ENCODE peak calls at places on chromosomes 12 and 14, in ten cellular contexts. S is stimulated activated CD4-positive, alpha-beta T cell treated with anti-CD3 and anti-CD28 coated beads, Interleukin-15, amount 100 ng/mL, for 1 hour; Y is kidney tubule cell; U is T-helper 1 cell; W is stimulated activated effector memory CD8-positive, alpha-beta T cell treated with anti-CD3 and anti-CD28 coated beads, Interleukin-12 subunit alpha, Interleukin-12 subunit beta, amount 100 ng/mL, for 72 hours; P is left ventricle myocardium inferior; V is neuronal stem cell; J is Calu3; K is psoas muscle; Q is tibial artery. O is an unnamed sample.
A peak's percentile ranks its signal among the peaks of the same experiment; 100 is the strongest.

GRCh38 chr14:38291681-38292459 is 36.0 kb upstream of the CLEC14A start:
- DNase-seq in S (no peak), Y (no peak), U (no peak), W (no peak), P (no peak), V (no peak), J (no peak), K (no peak), Q (no peak), O (no peak)

GRCh38 chr12:6556857-6557256 is 1.0 kb upstream of the IFFO1 start:
- DNase-seq in S (no peak), Y (no peak), U (no peak), W (no peak), P (no peak), V (no peak), J (no peak), K (no peak), Q (no peak), O (no peak)

GRCh38 chr12:12350868-12351463 is 924 bp upstream of the MANSC1 start:
- DNase-seq in S (no peak), Y (peak; percentile 75), U (no peak), W (no peak), P (no peak), V (no peak), J (peak; percentile 56), K (no peak), Q (no peak), O (peak; percentile 42)

GRCh38 chr12:89138048-89138852 is 214.1 kb downstream of the DUSP6 start:
- DNase-seq in S (no peak), Y (peak; percentile 26), U (peak; percentile 75), W (peak; percentile 7), P (no peak), V (no peak), J (no peak), K (no peak), Q (no peak), O (no peak)

GRCh38 chr12:105164068-105164467 is 56.5 kb downstream of the WASHC4 start:
- DNase-seq in S (no peak), Y (peak; percentile 64), U (no peak), W (no peak), P (no peak), V (no peak), J (no peak), K (no peak), Q (no peak), O (no peak)

GRCh38 chr14:39382463-39382862 is 49.8 kb downstream of the FBXO33 start:
- DNase-seq in S (no peak), Y (no peak), U (no peak), W (no peak), P (no peak), V (no peak), J (no peak), K (no peak), Q (no peak), O (no peak)

GRCh38 chr14:60505448-60505847 is 3.5 kb upstream of the SIX6 start:
- DNase-seq in S (no peak), Y (no peak), U (no peak), W (no peak), P (no peak), V (peak; percentile 24), J (no peak), K (no peak), Q (no peak), O (no peak)

GRCh38 chr12:124508323-124509096 is 58.9 kb downstream of the NCOR2 start:
- DNase-seq in S (no peak), Y (no peak), U (no peak), W (no peak), P (no peak), V (no peak), J (peak; percentile 64), K (peak; percentile 51), Q (no peak), O (no peak)

GRCh38 chr12:117098361-117099217 is 627 bp downstream of the TESC start:
- DNase-seq in S (no peak), Y (peak; percentile 26), U (peak; percentile 53), W (peak; percentile 17), P (no peak), V (no peak), J (no peak), K (no peak), Q (no peak), O (peak; percentile 34)

GRCh38 chr12:130611026-130611905 is 104.8 kb downstream of the RIMBP2 start:
- DNase-seq in S (no peak), Y (no peak), U (no peak), W (no peak), P (no peak), V (no peak), J (no peak), K (no peak), Q (peak; percentile 50), O (no peak)

GRCh38 chr12:129693731-129694130 is 210.1 kb downstream of the TMEM132D start:
- DNase-seq in S (no peak), Y (no peak), U (no peak), W (no peak), P (no peak), V (no peak), J (no peak), K (no peak), Q (no peak), O (no peak)

GRCh38 chr12:69388371-69388770 is 28.8 kb downstream of the YEATS4 start:
- DNase-seq in S (no peak), Y (peak; percentile 55), U (no peak), W (no peak), P (no peak), V (no peak), J (no peak), K (no peak), Q (no peak), O (no peak)

GRCh38 chr12:123671876-123672275 is 963 bp downstream of the TCTN2 start:
- DNase-seq in S (no peak), Y (peak; percentile 67), U (no peak), W (no peak), P (no peak), V (no peak), J (no peak), K (no peak), Q (no peak), O (no peak)

GRCh38 chr14:96409701-96410100 is 17.8 kb downstream of the AK7 start:
- DNase-seq in S (no peak), Y (no peak), U (no peak), W (no peak), P (no peak), V (no peak), J (no peak), K (no peak), Q (no peak), O (no peak)

GRCh38 chr14:66087231-66087630 is 398.9 kb upstream of the CCDC196 start:
- DNase-seq in S (no peak), Y (no peak), U (no peak), W (no peak), P (no peak), V (no peak), J (no peak), K (no peak), Q (no peak), O (no peak)

GRCh38 chr12:31369712-31370521 is 44.0 kb upstream of the SINHCAF start:
- DNase-seq in S (no peak), Y (peak; percentile 63), U (no peak), W (no peak), P (peak; percentile 19), V (peak; percentile 32), J (no peak), K (peak; percentile 26), Q (peak; percentile 66), O (peak; percentile 70)

GRCh38 chr14:80844872-80845271 is 96.7 kb downstream of the CEP128 start:
- DNase-seq in S (no peak), Y (peak; percentile 2), U (no peak), W (no peak), P (no peak), V (no peak), J (no peak), K (no peak), Q (no peak), O (no peak)

GRCh38 chr12:124347805-124348658 is 53.1 kb downstream of the RFLNA start:
- DNase-seq in S (no peak), Y (no peak), U (no peak), W (no peak), P (no peak), V (no peak), J (no peak), K (no peak), Q (no peak), O (no peak)

GRCh38 chr14:22375321-22375930 is 213.6 kb downstream of the DAD1 start:
- DNase-seq in S (no peak), Y (peak; percentile 62), U (no peak), W (no peak), P (no peak), V (peak; percentile 33), J (peak; percentile 50), K (no peak), Q (no peak), O (no peak)

GRCh38 chr12:101670007-101670671 is 27.3 kb upstream of the CHPT1 start:
- DNase-seq in S (no peak), Y (peak; percentile 12), U (peak; percentile 73), W (no peak), P (no peak), V (peak; percentile 8), J (peak; percentile 45), K (peak; percentile 15), Q (no peak), O (peak; percentile 67)

GRCh38 chr14:90301580-90302181 is 30.1 kb downstream of the NRDE2 start:
- DNase-seq in S (no peak), Y (peak; percentile 49), U (peak; percentile 10), W (no peak), P (no peak), V (no peak), J (no peak), K (no peak), Q (no peak), O (no peak)

GRCh38 chr12:127146991-127147718 is 1119.8 kb upstream of the TMEM132C start:
- DNase-seq in S (no peak), Y (no peak), U (no peak), W (no peak), P (no peak), V (no peak), J (no peak), K (no peak), Q (no peak), O (no peak)

GRCh38 chr14:106564058-106564643 is 1037.8 kb downstream of the TMEM121 start:
- DNase-seq in S (no peak), Y (peak; percentile 42), U (peak; percentile 42), W (peak; percentile 63), P (no peak), V (no peak), J (peak; percentile 79), K (no peak), Q (no peak), O (peak; percentile 73)

GRCh38 chr12:98180603-98181002 is 334.8 kb upstream of the TMPO start:
- DNase-seq in S (no peak), Y (no peak), U (no peak), W (no peak), P (no peak), V (no peak), J (no peak), K (no peak), Q (no peak), O (no peak)

GRCh38 chr12:50597200-50598195 is 92.7 kb downstream of the DIP2B start:
- DNase-seq in S (peak; percentile 4), Y (peak; percentile 77), U (peak; percentile 65), W (peak; percentile 5), P (no peak), V (no peak), J (peak; percentile 14), K (no peak), Q (no peak), O (no peak)

GRCh38 chr12:19183121-19183838 is 53.7 kb downstream of the PLEKHA5 start:
- DNase-seq in S (no peak), Y (no peak), U (no peak), W (no peak), P (no peak), V (no peak), J (no peak), K (no peak), Q (no peak), O (no peak)

GRCh38 chr12:913919-914718 is 35.4 kb downstream of the RAD52 start:
- DNase-seq in S (no peak), Y (peak; percentile 96), U (no peak), W (no peak), P (no peak), V (no peak), J (no peak), K (no peak), Q (no peak), O (no peak)

GRCh38 chr14:104094709-104095425 is 9.4 kb downstream of the ASPG start:
- DNase-seq in S (peak; percentile 46), Y (peak; percentile 54), U (peak; percentile 53), W (peak; percentile 75), P (peak; percentile 41), V (peak; percentile 76), J (peak; percentile 87), K (peak; percentile 39), Q (no peak), O (peak; percentile 89)

O was measured in mucosa of descending colon.